ENCODE peak calls at places on chromosome 19, in seven cellular contexts. P is suprapubic skin, Y is H1, A is upper lobe of left lung, D is transverse colon, S is GM12878, H is K562. T is an unnamed sample.

GRCh38 chr19:58361900-58362271 is 665 bp downstream of the ZNF497 start:
- DNase-seq in P (no peak), Y (no peak), A (peak), D (peak), S (no peak), H (peak), T (peak)

GRCh38 chr19:15200575-15201364 is at the start of gene NOTCH3:
- DNase-seq in P (no peak), Y (no peak), A (peak), D (no peak), S (no peak), H (peak), T (no peak)

GRCh38 chr19:53864308-53864836 is 3.3 kb upstream of the MYADM start:
- DNase-seq in P (no peak), Y (no peak), A (no peak), D (peak), S (no peak), H (peak), T (peak)

GRCh38 chr19:7861619-7862412 is 12.4 kb downstream of the PRR36 start:
- DNase-seq in P (peak), Y (no peak), A (peak), D (no peak), S (no peak), H (no peak), T (no peak)

GRCh38 chr19:4297901-4298771 is 4.1 kb downstream of the TMIGD2 start:
- DNase-seq in P (no peak), Y (no peak), A (peak), D (no peak), S (no peak), H (no peak), T (no peak)

GRCh38 chr19:50415661-50416033 is 3.1 kb upstream of the SPIB start:
- DNase-seq in P (no peak), Y (no peak), A (peak), D (peak), S (peak), H (peak), T (peak)

GRCh38 chr19:18660051-18660910 is 23.2 kb upstream of the CRTC1 start:
- DNase-seq in P (no peak), Y (no peak), A (peak), D (peak), S (no peak), H (peak), T (no peak)

GRCh38 chr19:51652266-51652665 is 5.6 kb upstream of the SIGLEC14 start:
- DNase-seq in P (no peak), Y (no peak), A (no peak), D (no peak), S (no peak), H (no peak), T (no peak)

GRCh38 chr19:53365899-53366493 is 491 bp downstream of the ZNF525 start:
- DNase-seq in P (no peak), Y (no peak), A (peak), D (peak), S (no peak), H (no peak), T (no peak)

GRCh38 chr19:35063940-35064818 is 22.7 kb downstream of the HPN start:
- DNase-seq in P (no peak), Y (no peak), A (no peak), D (no peak), S (no peak), H (no peak), T (no peak)

GRCh38 chr19:35395762-35396199 is 24.9 kb downstream of the GPR42 start:
- DNase-seq in P (no peak), Y (no peak), A (peak), D (peak), S (no peak), H (no peak), T (peak)

GRCh38 chr19:14113762-14114414 is 3.7 kb downstream of the PRKACA start:
- DNase-seq in P (no peak), Y (no peak), A (no peak), D (peak), S (no peak), H (peak), T (no peak)

GRCh38 chr19:11797491-11797890 is 832 bp upstream of the ZNF491 start:
- DNase-seq in P (peak), Y (no peak), A (peak), D (peak), S (peak), H (peak), T (peak)

GRCh38 chr19:11792942-11793341 is 5.4 kb upstream of the ZNF491 start:
- DNase-seq in P (no peak), Y (no peak), A (no peak), D (no peak), S (no peak), H (no peak), T (no peak)

DNA sequence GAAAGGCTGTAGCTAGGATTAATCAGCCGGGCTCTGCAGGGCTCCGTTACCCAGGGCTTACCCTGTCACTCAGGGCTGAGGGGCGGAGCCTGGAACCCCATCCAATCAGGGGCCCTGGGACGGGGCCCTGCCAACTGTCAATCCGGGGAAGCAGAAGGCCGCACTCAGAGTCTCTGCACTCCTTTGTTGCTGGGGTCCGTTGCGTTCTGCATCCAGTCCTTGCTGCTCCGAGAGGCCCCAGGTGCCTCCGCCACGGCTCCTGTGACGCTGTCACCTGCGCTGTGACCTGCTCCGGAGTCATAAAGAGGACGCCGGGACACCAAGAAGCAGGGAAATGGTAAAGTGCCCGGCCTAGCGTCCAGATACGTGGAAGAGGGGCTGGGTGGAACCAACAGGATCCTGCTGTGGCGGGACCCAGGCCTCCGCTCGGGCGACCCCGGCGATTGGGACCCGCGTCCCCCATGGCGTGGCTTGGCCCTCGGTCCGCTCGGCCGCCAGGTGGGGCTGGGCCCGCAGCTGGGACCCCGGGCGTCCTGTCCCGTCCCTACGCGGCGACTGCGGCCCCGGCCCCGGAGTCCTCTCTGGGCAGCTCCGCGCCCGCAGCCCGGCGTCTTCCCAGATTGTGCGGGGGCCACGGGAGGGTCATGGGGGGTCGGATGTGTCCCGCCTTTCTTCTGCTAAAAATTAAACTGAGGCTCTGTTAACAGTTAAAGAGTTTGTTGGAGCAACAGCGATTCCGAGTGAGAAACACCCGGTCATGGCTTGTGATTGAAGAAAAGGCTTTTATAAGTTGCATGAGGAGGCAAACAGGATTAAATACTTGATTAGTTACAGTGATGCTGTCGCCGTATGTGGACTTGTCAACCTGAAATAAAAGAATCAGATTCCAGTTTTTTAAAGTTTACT is at the start of gene ZNF491:
- DNase-seq in P (peak), Y (peak), A (peak), D (peak), S (no peak), H (peak), T (peak)
- H3K27ac ChIP-seq in P (peak), Y (no peak), A (peak), D (peak), S (peak), H (no peak), T (peak)

DNA sequence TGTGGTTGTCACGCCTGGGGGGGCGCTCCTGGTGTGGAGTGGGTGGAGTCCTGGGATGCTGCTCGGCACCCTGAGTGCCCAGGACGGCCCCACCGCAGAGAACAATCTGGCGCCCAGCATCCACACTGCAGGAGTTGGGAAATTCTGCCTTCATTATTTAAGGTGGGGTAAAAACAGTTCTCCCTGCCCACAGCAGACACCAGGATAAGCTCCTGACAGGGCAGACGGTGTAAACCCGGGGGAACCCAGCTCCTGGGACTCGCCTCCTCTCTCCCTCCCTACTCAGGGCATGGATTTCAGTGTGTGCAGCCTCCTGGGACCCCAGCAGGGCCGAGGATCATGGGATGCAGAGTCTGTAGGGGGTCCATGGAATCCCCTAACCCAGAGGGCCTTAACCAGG is 7.7 kb upstream of the WDR18 start:
- DNase-seq in P (no peak), Y (no peak), A (no peak), D (no peak), S (no peak), H (no peak), T (no peak)
- TF ChIP-seq POLR2AphosphoS5 in P (no peak), Y (no peak), A (no peak), D (no peak), S (no peak), H (no peak), T (no peak)

GRCh38 chr19:56107626-56108351 is 13.3 kb downstream of the ZNF787 start:
- DNase-seq in P (peak), Y (no peak), A (peak), D (peak), S (no peak), H (no peak), T (peak)

GRCh38 chr19:56108447-56109195 is 12.5 kb downstream of the ZNF787 start:
- DNase-seq in P (peak), Y (no peak), A (no peak), D (no peak), S (no peak), H (no peak), T (peak)

GRCh38 chr19:56106397-56106849 is 14.7 kb downstream of the ZNF787 start:
- DNase-seq in P (peak), Y (no peak), A (peak), D (peak), S (no peak), H (no peak), T (peak)

GRCh38 chr19:56105090-56105701 is 15.9 kb downstream of the ZNF787 start:
- DNase-seq in P (peak), Y (peak), A (peak), D (peak), S (no peak), H (no peak), T (peak)

GRCh38 chr19:56106993-56107392 is 14.1 kb downstream of the ZNF787 start:
- DNase-seq in P (no peak), Y (no peak), A (no peak), D (no peak), S (no peak), H (no peak), T (no peak)
- H3K27ac ChIP-seq in P (no peak), Y (no peak), A (no peak), D (peak), S (no peak), H (no peak), T (peak)

DNA sequence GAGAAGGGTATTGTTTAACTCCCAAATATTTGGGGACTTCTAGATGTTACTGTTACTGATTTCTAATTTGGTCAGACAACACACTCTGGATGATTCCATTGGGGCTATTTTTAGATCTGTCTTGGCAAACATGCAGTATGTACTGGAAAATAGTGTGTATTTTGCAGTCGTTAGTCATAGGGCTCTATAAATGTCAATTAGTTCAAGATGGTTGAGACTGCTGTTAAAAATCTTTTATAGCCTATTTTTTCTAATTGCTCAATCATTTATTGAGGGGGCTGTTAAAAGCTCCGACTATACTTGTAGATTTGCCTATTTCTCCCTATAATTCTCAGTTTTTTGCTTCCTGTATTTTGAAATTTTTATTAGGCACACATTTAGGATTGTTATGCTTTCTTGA is 31.4 kb downstream of the PPP5C start:
- DNase-seq in P (no peak), Y (no peak), A (no peak), D (no peak), S (no peak), H (no peak), T (no peak)
- TF ChIP-seq POLR2AphosphoS5 in P (no peak), Y (no peak), A (no peak), D (peak), S (no peak), H (no peak), T (no peak)